ENCODE peak calls at places on chromosomes 2 and 18, in nine cellular contexts. One of them, this sample, is unnamed.

GRCh38 chr18:22337311-22337710 is 80.4 kb downstream of the CTAGE1 start:
- DNase-seq in CD8-positive, alpha-beta T cell: no peak
- DNase-seq in astrocyte of the spinal cord: no peak
- DNase-seq in right cardiac atrium: no peak
- DNase-seq in H7: no peak
- DNase-seq in esophagus squamous epithelium: no peak
- DNase-seq in lower lobe of right lung: no peak
- DNase-seq in CD8-positive, alpha-beta memory T cell: no peak
- DNase-seq in left ventricle myocardium inferior: no peak
- DNase-seq in this sample: no peak

GRCh38 chr2:182068811-182069210 is 83.2 kb downstream of the PPP1R1C start:
- DNase-seq in CD8-positive, alpha-beta T cell: no peak
- DNase-seq in astrocyte of the spinal cord: no peak
- DNase-seq in right cardiac atrium: no peak
- DNase-seq in H7: peak; percentile 8
- DNase-seq in esophagus squamous epithelium: no peak
- DNase-seq in lower lobe of right lung: no peak
- DNase-seq in CD8-positive, alpha-beta memory T cell: no peak
- DNase-seq in left ventricle myocardium inferior: no peak
- DNase-seq in this sample: no peak

GRCh38 chr18:34773961-34774754 is 64.1 kb downstream of the DTNA start:
- DNase-seq in CD8-positive, alpha-beta T cell: no peak
- DNase-seq in astrocyte of the spinal cord: peak; percentile 51
- DNase-seq in right cardiac atrium: peak; percentile 63
- DNase-seq in H7: no peak
- DNase-seq in esophagus squamous epithelium: no peak
- DNase-seq in lower lobe of right lung: no peak
- DNase-seq in CD8-positive, alpha-beta memory T cell: no peak
- DNase-seq in left ventricle myocardium inferior: peak; percentile 53
- DNase-seq in this sample: peak; percentile 54

GRCh38 chr2:234548720-234549420 is 52.0 kb upstream of the ARL4C start:
- DNase-seq in CD8-positive, alpha-beta T cell: no peak
- DNase-seq in astrocyte of the spinal cord: peak; percentile 80
- DNase-seq in right cardiac atrium: no peak
- DNase-seq in H7: peak; percentile 83
- DNase-seq in esophagus squamous epithelium: no peak
- DNase-seq in lower lobe of right lung: no peak
- DNase-seq in CD8-positive, alpha-beta memory T cell: no peak
- DNase-seq in left ventricle myocardium inferior: no peak
- DNase-seq in this sample: peak; percentile 36

GRCh38 chr18:36153203-36153602 is 23.5 kb downstream of the ELP2 start:
- DNase-seq in CD8-positive, alpha-beta T cell: no peak
- DNase-seq in astrocyte of the spinal cord: peak; percentile 84
- DNase-seq in right cardiac atrium: no peak
- DNase-seq in H7: no peak
- DNase-seq in esophagus squamous epithelium: no peak
- DNase-seq in lower lobe of right lung: no peak
- DNase-seq in CD8-positive, alpha-beta memory T cell: no peak
- DNase-seq in left ventricle myocardium inferior: no peak
- DNase-seq in this sample: peak; percentile 32

GRCh38 chr2:241412144-241412543 is 56.1 kb downstream of the FARP2 start:
- DNase-seq in CD8-positive, alpha-beta T cell: no peak
- DNase-seq in astrocyte of the spinal cord: peak; percentile 96
- DNase-seq in right cardiac atrium: no peak
- DNase-seq in H7: no peak
- DNase-seq in esophagus squamous epithelium: no peak
- DNase-seq in lower lobe of right lung: no peak
- DNase-seq in CD8-positive, alpha-beta memory T cell: no peak
- DNase-seq in left ventricle myocardium inferior: no peak
- DNase-seq in this sample: peak; percentile 83

GRCh38 chr2:173979721-173980351 is 14.7 kb upstream of the SP3 start:
- DNase-seq in CD8-positive, alpha-beta T cell: no peak
- DNase-seq in astrocyte of the spinal cord: no peak
- DNase-seq in right cardiac atrium: no peak
- DNase-seq in H7: no peak
- DNase-seq in esophagus squamous epithelium: no peak
- DNase-seq in lower lobe of right lung: no peak
- DNase-seq in CD8-positive, alpha-beta memory T cell: no peak
- DNase-seq in left ventricle myocardium inferior: no peak
- DNase-seq in this sample: peak; percentile 49

GRCh38 chr2:207513577-207514257 is 16.0 kb upstream of the CREB1 start:
- DNase-seq in CD8-positive, alpha-beta T cell: no peak
- DNase-seq in astrocyte of the spinal cord: peak; percentile 96
- DNase-seq in right cardiac atrium: no peak
- DNase-seq in H7: no peak
- DNase-seq in esophagus squamous epithelium: no peak
- DNase-seq in lower lobe of right lung: no peak
- DNase-seq in CD8-positive, alpha-beta memory T cell: no peak
- DNase-seq in left ventricle myocardium inferior: no peak
- DNase-seq in this sample: peak; percentile 86

GRCh38 chr2:205806126-205806905 is 124.0 kb downstream of the NRP2 start:
- DNase-seq in CD8-positive, alpha-beta T cell: no peak
- DNase-seq in astrocyte of the spinal cord: no peak
- DNase-seq in right cardiac atrium: no peak
- DNase-seq in H7: no peak
- DNase-seq in esophagus squamous epithelium: no peak
- DNase-seq in lower lobe of right lung: peak; percentile 81
- DNase-seq in CD8-positive, alpha-beta memory T cell: no peak
- DNase-seq in left ventricle myocardium inferior: no peak
- DNase-seq in this sample: no peak

GRCh38 chr2:11157731-11158130 is 2.5 kb downstream of the SLC66A3 start:
- DNase-seq in CD8-positive, alpha-beta T cell: no peak
- DNase-seq in astrocyte of the spinal cord: no peak
- DNase-seq in right cardiac atrium: no peak
- DNase-seq in H7: no peak
- DNase-seq in esophagus squamous epithelium: no peak
- DNase-seq in lower lobe of right lung: no peak
- DNase-seq in CD8-positive, alpha-beta memory T cell: no peak
- DNase-seq in left ventricle myocardium inferior: no peak
- DNase-seq in this sample: no peak

GRCh38 chr2:11157296-11157695 is 2.0 kb downstream of the SLC66A3 start:
- DNase-seq in CD8-positive, alpha-beta T cell: no peak
- DNase-seq in astrocyte of the spinal cord: no peak
- DNase-seq in right cardiac atrium: no peak
- DNase-seq in H7: peak; percentile 44
- DNase-seq in esophagus squamous epithelium: no peak
- DNase-seq in lower lobe of right lung: no peak
- DNase-seq in CD8-positive, alpha-beta memory T cell: no peak
- DNase-seq in left ventricle myocardium inferior: no peak
- DNase-seq in this sample: no peak

GRCh38 chr2:11154460-11155325 is 574 bp upstream of the SLC66A3 start:
- DNase-seq in CD8-positive, alpha-beta T cell: peak; percentile 99
- DNase-seq in astrocyte of the spinal cord: peak; percentile 94
- DNase-seq in right cardiac atrium: peak; percentile 100
- DNase-seq in H7: peak; percentile 100
- DNase-seq in esophagus squamous epithelium: peak; percentile 85
- DNase-seq in lower lobe of right lung: peak; percentile 99
- DNase-seq in CD8-positive, alpha-beta memory T cell: peak; percentile 96
- DNase-seq in left ventricle myocardium inferior: peak; percentile 99
- DNase-seq in this sample: peak; percentile 87

GRCh38 chr2:11156396-11157075 is 1.3 kb downstream of the SLC66A3 start:
- DNase-seq in CD8-positive, alpha-beta T cell: no peak
- DNase-seq in astrocyte of the spinal cord: no peak
- DNase-seq in right cardiac atrium: peak; percentile 72
- DNase-seq in H7: peak; percentile 64
- DNase-seq in esophagus squamous epithelium: no peak
- DNase-seq in lower lobe of right lung: no peak
- DNase-seq in CD8-positive, alpha-beta memory T cell: no peak
- DNase-seq in left ventricle myocardium inferior: no peak
- DNase-seq in this sample: no peak

DNA sequence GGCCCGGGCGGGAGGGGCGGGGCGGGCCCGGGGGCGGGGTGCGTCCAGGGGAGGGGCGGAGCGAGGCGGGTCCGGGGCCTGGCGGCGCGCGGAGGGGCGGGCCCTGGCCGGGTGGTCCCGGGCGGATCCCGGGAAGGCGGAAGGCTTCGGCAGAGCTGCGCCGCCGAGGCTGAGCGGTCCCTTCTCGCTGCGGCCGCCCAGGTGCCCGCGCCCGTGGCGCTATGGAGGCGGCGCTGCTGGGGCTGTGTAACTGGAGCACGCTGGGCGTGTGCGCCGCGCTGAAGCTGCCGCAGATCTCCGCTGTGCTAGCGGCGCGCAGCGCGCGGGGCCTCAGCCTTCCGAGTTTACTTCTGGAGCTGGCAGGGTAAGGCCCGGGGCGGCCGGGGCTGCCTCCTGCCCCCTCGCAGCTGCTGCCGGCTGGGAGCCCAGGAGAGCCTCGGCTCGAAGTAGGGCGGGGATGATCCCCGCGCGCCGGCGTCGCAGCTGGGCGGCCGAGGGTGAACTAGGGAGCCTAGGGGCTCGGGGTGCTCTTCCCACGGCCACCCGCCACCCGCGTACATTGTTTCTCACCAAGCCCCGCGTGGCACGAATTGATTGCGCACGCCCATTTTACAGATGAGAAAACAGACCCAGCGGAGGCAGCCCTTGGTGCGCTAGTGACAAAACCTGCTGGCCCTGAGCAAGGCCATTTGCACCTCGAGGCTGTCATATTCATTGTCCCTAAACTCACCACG is at the start of gene SLC66A3:
- DNase-seq in CD8-positive, alpha-beta T cell: peak; percentile 84
- DNase-seq in astrocyte of the spinal cord: peak; percentile 90
- DNase-seq in right cardiac atrium: no peak
- DNase-seq in H7: no peak
- DNase-seq in esophagus squamous epithelium: no peak
- DNase-seq in lower lobe of right lung: peak; percentile 91
- DNase-seq in CD8-positive, alpha-beta memory T cell: no peak
- DNase-seq in left ventricle myocardium inferior: no peak
- DNase-seq in this sample: peak; percentile 72
- H3K4me3 ChIP-seq in CD8-positive, alpha-beta T cell: peak within 1 kb of the TSS; percentile 70
- H3K4me3 ChIP-seq in astrocyte of the spinal cord: peak within 1 kb of the TSS; percentile 60
- H3K4me3 ChIP-seq in right cardiac atrium: peak within 1 kb of the TSS; percentile 76
- H3K4me3 ChIP-seq in H7: peak within 1 kb of the TSS; percentile 73
- H3K4me3 ChIP-seq in esophagus squamous epithelium: peak within 1 kb of the TSS; percentile 79
- H3K4me3 ChIP-seq in lower lobe of right lung: peak within 1 kb of the TSS; percentile 88
- H3K4me3 ChIP-seq in CD8-positive, alpha-beta memory T cell: peak within 1 kb of the TSS; percentile 66
- H3K4me3 ChIP-seq in left ventricle myocardium inferior: peak within 1 kb of the TSS; percentile 88
- H3K4me3 ChIP-seq in this sample: peak within 1 kb of the TSS; percentile 74

GRCh38 chr2:42172566-42172965 is 3.4 kb downstream of the EML4 start:
- DNase-seq in CD8-positive, alpha-beta T cell: no peak
- DNase-seq in astrocyte of the spinal cord: no peak
- DNase-seq in right cardiac atrium: no peak
- DNase-seq in H7: no peak
- DNase-seq in esophagus squamous epithelium: no peak
- DNase-seq in lower lobe of right lung: no peak
- DNase-seq in CD8-positive, alpha-beta memory T cell: no peak
- DNase-seq in left ventricle myocardium inferior: no peak
- DNase-seq in this sample: no peak

GRCh38 chr2:42171396-42171971 is 2.3 kb downstream of the EML4 start:
- DNase-seq in CD8-positive, alpha-beta T cell: no peak
- DNase-seq in astrocyte of the spinal cord: peak; percentile 37
- DNase-seq in right cardiac atrium: no peak
- DNase-seq in H7: peak; percentile 43
- DNase-seq in esophagus squamous epithelium: no peak
- DNase-seq in lower lobe of right lung: no peak
- DNase-seq in CD8-positive, alpha-beta memory T cell: no peak
- DNase-seq in left ventricle myocardium inferior: no peak
- DNase-seq in this sample: no peak

GRCh38 chr2:42170619-42171395 is 1.7 kb downstream of the EML4 start:
- DNase-seq in CD8-positive, alpha-beta T cell: no peak
- DNase-seq in astrocyte of the spinal cord: no peak
- DNase-seq in right cardiac atrium: no peak
- DNase-seq in H7: no peak
- DNase-seq in esophagus squamous epithelium: no peak
- DNase-seq in lower lobe of right lung: no peak
- DNase-seq in CD8-positive, alpha-beta memory T cell: no peak
- DNase-seq in left ventricle myocardium inferior: no peak
- DNase-seq in this sample: no peak

GRCh38 chr2:42169869-42170465 is 814 bp downstream of the EML4 start:
- DNase-seq in CD8-positive, alpha-beta T cell: no peak
- DNase-seq in astrocyte of the spinal cord: peak; percentile 23
- DNase-seq in right cardiac atrium: no peak
- DNase-seq in H7: no peak
- DNase-seq in esophagus squamous epithelium: no peak
- DNase-seq in lower lobe of right lung: no peak
- DNase-seq in CD8-positive, alpha-beta memory T cell: peak; percentile 2
- DNase-seq in left ventricle myocardium inferior: no peak
- DNase-seq in this sample: no peak

GRCh38 chr2:42172020-42172419 is 2.9 kb downstream of the EML4 start:
- DNase-seq in CD8-positive, alpha-beta T cell: no peak
- DNase-seq in astrocyte of the spinal cord: no peak
- DNase-seq in right cardiac atrium: no peak
- DNase-seq in H7: no peak
- DNase-seq in esophagus squamous epithelium: no peak
- DNase-seq in lower lobe of right lung: no peak
- DNase-seq in CD8-positive, alpha-beta memory T cell: no peak
- DNase-seq in left ventricle myocardium inferior: no peak
- DNase-seq in this sample: no peak
- H3K4me3 ChIP-seq in CD8-positive, alpha-beta T cell: peak overlapping the region; percentile 72
- H3K4me3 ChIP-seq in astrocyte of the spinal cord: no peak overlapping the region
- H3K4me3 ChIP-seq in right cardiac atrium: peak overlapping the region; percentile 22
- H3K4me3 ChIP-seq in H7: no peak overlapping the region
- H3K4me3 ChIP-seq in esophagus squamous epithelium: no peak overlapping the region
- H3K4me3 ChIP-seq in lower lobe of right lung: peak overlapping the region; percentile 89
- H3K4me3 ChIP-seq in CD8-positive, alpha-beta memory T cell: peak overlapping the region; percentile 87
- H3K4me3 ChIP-seq in left ventricle myocardium inferior: no peak overlapping the region
- H3K4me3 ChIP-seq in this sample: peak overlapping the region; percentile 66

DNA sequence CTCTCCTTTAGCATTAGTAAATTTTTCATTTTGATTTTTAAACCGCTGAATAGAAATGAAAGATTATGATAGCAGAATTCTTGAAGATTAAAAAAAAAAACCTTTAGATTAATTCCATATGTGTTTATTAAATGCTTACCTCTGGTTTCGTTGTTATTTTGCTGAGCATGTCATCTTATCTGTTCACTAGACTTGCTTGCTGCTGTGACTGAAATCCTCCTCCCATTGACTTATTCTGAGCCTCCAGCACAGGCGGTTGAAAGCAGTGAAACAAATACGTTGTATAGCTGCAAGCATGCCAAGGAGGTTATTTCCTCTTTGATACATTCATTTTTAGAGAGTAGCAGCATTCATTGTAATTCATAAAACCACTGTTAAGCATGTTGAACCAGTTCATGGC is at the start of gene HTR2B:
- DNase-seq in CD8-positive, alpha-beta T cell: no peak
- DNase-seq in astrocyte of the spinal cord: no peak
- DNase-seq in right cardiac atrium: no peak
- DNase-seq in H7: no peak
- DNase-seq in esophagus squamous epithelium: no peak
- DNase-seq in lower lobe of right lung: no peak
- DNase-seq in CD8-positive, alpha-beta memory T cell: no peak
- DNase-seq in left ventricle myocardium inferior: no peak
- DNase-seq in this sample: no peak
- H3K4me3 ChIP-seq in CD8-positive, alpha-beta T cell: no peak within 1 kb of the TSS
- H3K4me3 ChIP-seq in astrocyte of the spinal cord: peak within 1 kb of the TSS; percentile 0
- H3K4me3 ChIP-seq in right cardiac atrium: peak within 1 kb of the TSS; percentile 39
- H3K4me3 ChIP-seq in H7: no peak within 1 kb of the TSS
- H3K4me3 ChIP-seq in esophagus squamous epithelium: no peak within 1 kb of the TSS
- H3K4me3 ChIP-seq in lower lobe of right lung: peak within 1 kb of the TSS; percentile 24
- H3K4me3 ChIP-seq in CD8-positive, alpha-beta memory T cell: no peak within 1 kb of the TSS
- H3K4me3 ChIP-seq in left ventricle myocardium inferior: peak within 1 kb of the TSS; percentile 38
- H3K4me3 ChIP-seq in this sample: no peak within 1 kb of the TSS

GRCh38 chr2:44086639-44087036 is 82.0 kb upstream of the PPM1B start:
- DNase-seq in CD8-positive, alpha-beta T cell: no peak
- DNase-seq in astrocyte of the spinal cord: no peak
- DNase-seq in right cardiac atrium: peak; percentile 40
- DNase-seq in H7: peak; percentile 37
- DNase-seq in esophagus squamous epithelium: no peak
- DNase-seq in lower lobe of right lung: no peak
- DNase-seq in CD8-positive, alpha-beta memory T cell: no peak
- DNase-seq in left ventricle myocardium inferior: no peak
- DNase-seq in this sample: no peak
- H3K4me3 ChIP-seq in CD8-positive, alpha-beta T cell: no peak overlapping the region
- H3K4me3 ChIP-seq in astrocyte of the spinal cord: no peak overlapping the region
- H3K4me3 ChIP-seq in right cardiac atrium: no peak overlapping the region
- H3K4me3 ChIP-seq in H7: peak overlapping the region; percentile 47
- H3K4me3 ChIP-seq in esophagus squamous epithelium: peak overlapping the region; percentile 13
- H3K4me3 ChIP-seq in lower lobe of right lung: peak overlapping the region; percentile 43
- H3K4me3 ChIP-seq in CD8-positive, alpha-beta memory T cell: no peak overlapping the region
- H3K4me3 ChIP-seq in left ventricle myocardium inferior: peak overlapping the region; percentile 55
- H3K4me3 ChIP-seq in this sample: no peak overlapping the region